ENCODE peak calls at places on chromosomes 7 and 10, in five cellular contexts. G is cardiac fibroblast, J is neural progenitor cell, X is cardiac muscle cell, A is tibial nerve. R is an unnamed sample.

GRCh38 chr7:139893999-139894398 is 64.9 kb downstream of the TBXAS1 start:
- DNase-seq in J (no peak), G (no peak), X (no peak), A (no peak), R (no peak)

GRCh38 chr10:22230331-22230833 is 12.6 kb upstream of the EBLN1 start:
- DNase-seq in X (peak; percentile 85), G (peak; percentile 80), A (no peak), J (peak; percentile 63), R (peak; percentile 15)

GRCh38 chr7:156515911-156516790 is 124.4 kb upstream of the RNF32 start:
- DNase-seq in J (no peak), G (no peak), X (no peak), A (no peak), R (no peak)

GRCh38 chr10:86785021-86785420 is 28.6 kb downstream of the BMPR1A start:
- DNase-seq in X (no peak), A (no peak), J (no peak), G (no peak), R (no peak)

GRCh38 chr10:77179015-77179695 is 458.5 kb downstream of the KCNMA1 start:
- DNase-seq in J (peak; percentile 26), G (peak; percentile 93), X (peak; percentile 93), A (no peak), R (no peak)

GRCh38 chr10:42981358-42982236 is 95.3 kb upstream of the RET start:
- DNase-seq in A (no peak), X (no peak), J (no peak), G (no peak), R (no peak)

GRCh38 chr7:50359258-50359994 is 54.9 kb downstream of the IKZF1 start:
- DNase-seq in A (no peak), G (no peak), J (no peak), X (no peak), R (no peak)

GRCh38 chr7:93622036-93622714 is 47.7 kb upstream of the CALCR start:
- DNase-seq in G (peak; percentile 30), J (peak; percentile 57), X (peak; percentile 49), A (no peak), R (peak; percentile 34)

GRCh38 chr7:16753932-16754571 is 497 bp downstream of the TSPAN13 start:
- DNase-seq in J (peak; percentile 89), A (no peak), G (peak; percentile 24), X (peak; percentile 44), R (peak; percentile 63)

GRCh38 chr7:75905785-75906604 is 9.0 kb upstream of the POR start:
- DNase-seq in A (peak; percentile 65), G (peak; percentile 86), X (peak; percentile 84), J (peak; percentile 79), R (peak; percentile 10)

GRCh38 chr10:133150226-133150625 is 9.8 kb upstream of the KNDC1 start:
- DNase-seq in X (no peak), A (no peak), J (no peak), G (no peak), R (no peak)

GRCh38 chr7:156969972-156970420 is 20.5 kb downstream of the NOM1 start:
- DNase-seq in J (no peak), G (peak; percentile 25), A (no peak), X (peak; percentile 24), R (no peak)

GRCh38 chr10:98344589-98345038 is 70.4 kb downstream of the PYROXD2 start:
- DNase-seq in X (peak; percentile 98), A (peak; percentile 72), G (peak; percentile 98), J (no peak), R (no peak)

GRCh38 chr10:101444058-101444457 is 90.1 kb downstream of the BTRC start:
- DNase-seq in J (no peak), X (peak; percentile 23), G (peak; percentile 24), A (no peak), R (no peak)

GRCh38 chr7:92698237-92698841 is 108.1 kb upstream of the FAM133B start:
- DNase-seq in G (peak; percentile 95), X (peak; percentile 97), A (no peak), J (peak; percentile 13), R (no peak)

GRCh38 chr7:23196306-23196705 is 14.5 kb downstream of the NUP42 start:
- DNase-seq in A (no peak), X (no peak), J (no peak), G (no peak), R (no peak)

GRCh38 chr7:114663502-114663901 is 248.9 kb downstream of the FOXP2 start:
- DNase-seq in G (peak; percentile 57), A (no peak), X (peak; percentile 61), J (peak; percentile 34), R (no peak)

GRCh38 chr10:36036137-36036536 is 394.0 kb upstream of the FZD8 start:
- DNase-seq in A (no peak), G (no peak), X (no peak), J (no peak), R (no peak)

GRCh38 chr10:99520804-99521473 is 11.8 kb upstream of the NKX2-3 start:
- DNase-seq in J (no peak), A (no peak), X (no peak), G (no peak), R (no peak)

GRCh38 chr7:154546946-154547587 is 455.9 kb downstream of the PAXIP1 start:
- DNase-seq in G (no peak), J (no peak), A (no peak), X (no peak), R (no peak)

GRCh38 chr10:88272186-88272585 is 310.9 kb downstream of the RNLS start:
- DNase-seq in J (no peak), A (no peak), X (no peak), G (no peak), R (no peak)

GRCh38 chr7:153389261-153389660 is 629.7 kb downstream of the ACTR3B start:
- DNase-seq in A (no peak), X (no peak), J (no peak), G (no peak), R (no peak)

GRCh38 chr10:5604946-5605345 is 61.4 kb downstream of the ASB13 start:
- DNase-seq in A (no peak), G (no peak), X (no peak), J (no peak), R (no peak)

GRCh38 chr10:79420974-79421688 is 24.3 kb downstream of the ZCCHC24 start:
- DNase-seq in G (no peak), A (no peak), X (no peak), J (no peak), R (no peak)

GRCh38 chr7:71285614-71286013 is 153.7 kb downstream of the GALNT17 start:
- DNase-seq in A (no peak), G (no peak), X (no peak), J (no peak), R (no peak)

GRCh38 chr7:24401628-24402593 is 117.9 kb downstream of the NPY start:
- DNase-seq in X (peak; percentile 45), J (no peak), A (no peak), G (peak; percentile 50), R (no peak)

GRCh38 chr10:50470345-50470744 is 153.4 kb downstream of the SGMS1 start:
- DNase-seq in J (peak; percentile 6), A (no peak), X (no peak), G (no peak), R (peak; percentile 4)

GRCh38 chr7:103141753-103142404 is 7.0 kb downstream of the NAPEPLD start:
- DNase-seq in A (no peak), J (no peak), X (peak; percentile 20), G (peak; percentile 30), R (no peak)

GRCh38 chr7:83468251-83468739 is 180.6 kb downstream of the SEMA3E start:
- DNase-seq in A (peak; percentile 26), G (peak; percentile 97), J (peak; percentile 75), X (peak; percentile 98), R (no peak)

GRCh38 chr10:62083413-62083794 is 181.9 kb downstream of the ARID5B start:
- DNase-seq in J (no peak), G (peak; percentile 79), X (peak; percentile 70), A (no peak), R (no peak)

GRCh38 chr10:21536874-21537273 is 2.8 kb downstream of the MLLT10 start:
- DNase-seq in A (no peak), G (no peak), J (no peak), X (no peak), R (no peak)

GRCh38 chr10:59801171-59801570 is 47.9 kb upstream of the MRLN start:
- DNase-seq in X (no peak), J (no peak), G (no peak), A (no peak), R (no peak)

GRCh38 chr7:34133356-34133982 is 228.1 kb downstream of the BMPER start:
- DNase-seq in G (peak; percentile 83), X (peak; percentile 85), J (no peak), A (no peak), R (no peak)

GRCh38 chr10:114819313-114819712 is 2.3 kb upstream of the FHIP2A start:
- DNase-seq in X (no peak), G (no peak), J (no peak), A (no peak), R (no peak)
- TF ChIP-seq CTCF in X (no peak), G (no peak), J (no peak), A (no peak), R (no peak)

GRCh38 chr7:128020161-128020560 is 11.1 kb downstream of the LRRC4 start:
- DNase-seq in A (no peak), X (no peak), G (no peak), J (peak; percentile 43), R (peak; percentile 57)
- TF ChIP-seq CTCF in A (no peak), X (peak; percentile 24), G (peak; percentile 31), J (peak; percentile 56), R (peak; percentile 90)

DNA sequence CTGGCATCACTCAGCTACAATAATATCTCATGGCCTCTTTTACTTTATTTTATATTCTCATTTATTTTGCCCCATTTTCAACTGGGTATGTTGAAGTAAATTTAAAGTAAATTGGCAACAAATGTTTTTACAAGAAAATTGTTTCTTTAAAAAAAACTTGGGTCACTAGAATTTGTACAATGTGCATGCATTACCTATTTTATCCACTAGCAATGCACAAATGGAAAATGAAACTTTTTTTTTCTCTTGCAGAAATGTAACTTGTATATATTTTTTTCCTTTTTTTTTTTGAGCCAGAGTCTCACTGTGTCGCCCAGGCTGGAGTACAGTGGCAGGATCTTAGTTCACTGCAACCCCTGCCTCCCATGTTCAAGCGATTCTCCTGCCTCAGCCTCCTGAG is 10.3 kb upstream of the H2AZ2 start:
- DNase-seq in X (no peak), A (no peak), G (no peak), J (no peak), R (no peak)
- TF ChIP-seq CTCF in X (no peak), A (no peak), G (peak; percentile 15), J (peak; percentile 6), R (peak; percentile 52)

GRCh38 chr10:122796796-122797195 is 48.9 kb downstream of the CUZD1 start:
- DNase-seq in X (no peak), A (no peak), J (no peak), G (no peak), R (no peak)

GRCh38 chr10:122798704-122799231 is 46.9 kb downstream of the CUZD1 start:
- DNase-seq in J (no peak), A (no peak), G (no peak), X (no peak), R (no peak)

GRCh38 chr10:122795924-122796323 is 49.7 kb downstream of the CUZD1 start:
- DNase-seq in X (no peak), G (no peak), J (no peak), A (no peak), R (no peak)
- TF ChIP-seq CTCF in X (no peak), G (no peak), J (no peak), A (no peak), R (no peak)